ENCODE peak calls at places on chromosomes 6 and 20, in nine cellular contexts. One of them, this sample, is unnamed.

GRCh38 chr20:18907353-18907752 is 93.8 kb downstream of the SCP2D1 start:
- DNase-seq in bronchial epithelial cell: no peak
- DNase-seq in tibial artery: no peak
- DNase-seq in HL-60: no peak
- DNase-seq in upper lobe of right lung: no peak
- DNase-seq in IMR-90: no peak
- DNase-seq in endodermal cell: no peak
- DNase-seq in ascending aorta: no peak
- DNase-seq in adrenal gland: no peak
- DNase-seq in this sample: no peak

GRCh38 chr20:1137236-1137635 is 18.8 kb downstream of the PSMF1 start:
- DNase-seq in bronchial epithelial cell: no peak
- DNase-seq in tibial artery: no peak
- DNase-seq in HL-60: no peak
- DNase-seq in upper lobe of right lung: no peak
- DNase-seq in IMR-90: no peak
- DNase-seq in endodermal cell: no peak
- DNase-seq in ascending aorta: no peak
- DNase-seq in adrenal gland: no peak
- DNase-seq in this sample: no peak

GRCh38 chr6:165661416-165662001 is 1.5 kb downstream of the PDE10A start:
- DNase-seq in bronchial epithelial cell: no peak
- DNase-seq in tibial artery: no peak
- DNase-seq in HL-60: no peak
- DNase-seq in upper lobe of right lung: no peak
- DNase-seq in IMR-90: peak; percentile 19
- DNase-seq in endodermal cell: peak; percentile 70
- DNase-seq in ascending aorta: no peak
- DNase-seq in adrenal gland: no peak
- DNase-seq in this sample: no peak

GRCh38 chr6:118146584-118146983 is 239.5 kb downstream of the SLC35F1 start:
- DNase-seq in bronchial epithelial cell: peak; percentile 31
- DNase-seq in tibial artery: no peak
- DNase-seq in HL-60: no peak
- DNase-seq in upper lobe of right lung: no peak
- DNase-seq in IMR-90: no peak
- DNase-seq in endodermal cell: no peak
- DNase-seq in ascending aorta: no peak
- DNase-seq in adrenal gland: no peak
- DNase-seq in this sample: no peak

GRCh38 chr20:18019068-18019467 is 38.6 kb downstream of the OVOL2 start:
- DNase-seq in bronchial epithelial cell: peak; percentile 28
- DNase-seq in tibial artery: no peak
- DNase-seq in HL-60: peak; percentile 31
- DNase-seq in upper lobe of right lung: no peak
- DNase-seq in IMR-90: peak; percentile 4
- DNase-seq in endodermal cell: peak; percentile 75
- DNase-seq in ascending aorta: no peak
- DNase-seq in adrenal gland: peak; percentile 16
- DNase-seq in this sample: no peak

GRCh38 chr6:152124432-152125074 is 317.1 kb downstream of the ESR1 start:
- DNase-seq in bronchial epithelial cell: peak; percentile 74
- DNase-seq in tibial artery: no peak
- DNase-seq in HL-60: no peak
- DNase-seq in upper lobe of right lung: no peak
- DNase-seq in IMR-90: peak; percentile 75
- DNase-seq in endodermal cell: no peak
- DNase-seq in ascending aorta: no peak
- DNase-seq in adrenal gland: no peak
- DNase-seq in this sample: peak; percentile 18

GRCh38 chr6:42152024-42152423 is 9.6 kb upstream of the C6orf132 start:
- DNase-seq in bronchial epithelial cell: no peak
- DNase-seq in tibial artery: no peak
- DNase-seq in HL-60: no peak
- DNase-seq in upper lobe of right lung: no peak
- DNase-seq in IMR-90: no peak
- DNase-seq in endodermal cell: no peak
- DNase-seq in ascending aorta: no peak
- DNase-seq in adrenal gland: no peak
- DNase-seq in this sample: no peak

GRCh38 chr6:37566209-37566859 is 66.6 kb upstream of the CCDC167 start:
- DNase-seq in bronchial epithelial cell: no peak
- DNase-seq in tibial artery: no peak
- DNase-seq in HL-60: peak; percentile 23
- DNase-seq in upper lobe of right lung: peak; percentile 69
- DNase-seq in IMR-90: no peak
- DNase-seq in endodermal cell: peak; percentile 93
- DNase-seq in ascending aorta: no peak
- DNase-seq in adrenal gland: peak; percentile 54
- DNase-seq in this sample: no peak

GRCh38 chr20:56722042-56722441 is 92.9 kb downstream of the TFAP2C start:
- DNase-seq in bronchial epithelial cell: no peak
- DNase-seq in tibial artery: no peak
- DNase-seq in HL-60: peak; percentile 81
- DNase-seq in upper lobe of right lung: no peak
- DNase-seq in IMR-90: no peak
- DNase-seq in endodermal cell: no peak
- DNase-seq in ascending aorta: no peak
- DNase-seq in adrenal gland: peak; percentile 45
- DNase-seq in this sample: no peak

GRCh38 chr6:146851837-146852236 is 253.1 kb downstream of the ADGB start:
- DNase-seq in bronchial epithelial cell: peak; percentile 82
- DNase-seq in tibial artery: no peak
- DNase-seq in HL-60: no peak
- DNase-seq in upper lobe of right lung: no peak
- DNase-seq in IMR-90: peak; percentile 94
- DNase-seq in endodermal cell: no peak
- DNase-seq in ascending aorta: no peak
- DNase-seq in adrenal gland: no peak
- DNase-seq in this sample: peak; percentile 69

GRCh38 chr20:20713244-20713765 is 861 bp upstream of the RALGAPA2 start:
- DNase-seq in bronchial epithelial cell: no peak
- DNase-seq in tibial artery: no peak
- DNase-seq in HL-60: no peak
- DNase-seq in upper lobe of right lung: no peak
- DNase-seq in IMR-90: no peak
- DNase-seq in endodermal cell: no peak
- DNase-seq in ascending aorta: peak; percentile 65
- DNase-seq in adrenal gland: peak; percentile 18
- DNase-seq in this sample: no peak

GRCh38 chr20:46009847-46010246 is 1.1 kb downstream of the MMP9 start:
- DNase-seq in bronchial epithelial cell: no peak
- DNase-seq in tibial artery: no peak
- DNase-seq in HL-60: no peak
- DNase-seq in upper lobe of right lung: no peak
- DNase-seq in IMR-90: no peak
- DNase-seq in endodermal cell: peak; percentile 50
- DNase-seq in ascending aorta: no peak
- DNase-seq in adrenal gland: no peak
- DNase-seq in this sample: no peak

GRCh38 chr6:110534731-110535164 is 58.3 kb upstream of the SLC22A16 start:
- DNase-seq in bronchial epithelial cell: peak; percentile 45
- DNase-seq in tibial artery: no peak
- DNase-seq in HL-60: no peak
- DNase-seq in upper lobe of right lung: no peak
- DNase-seq in IMR-90: peak; percentile 72
- DNase-seq in endodermal cell: no peak
- DNase-seq in ascending aorta: no peak
- DNase-seq in adrenal gland: peak; percentile 27
- DNase-seq in this sample: no peak

GRCh38 chr6:69871107-69871506 is 4.8 kb downstream of the COL19A1 start:
- DNase-seq in bronchial epithelial cell: no peak
- DNase-seq in tibial artery: no peak
- DNase-seq in HL-60: no peak
- DNase-seq in upper lobe of right lung: no peak
- DNase-seq in IMR-90: no peak
- DNase-seq in endodermal cell: no peak
- DNase-seq in ascending aorta: no peak
- DNase-seq in adrenal gland: no peak
- DNase-seq in this sample: no peak

GRCh38 chr6:69867075-69867911 is 937 bp downstream of the COL19A1 start:
- DNase-seq in bronchial epithelial cell: no peak
- DNase-seq in tibial artery: peak; percentile 69
- DNase-seq in HL-60: peak; percentile 47
- DNase-seq in upper lobe of right lung: peak; percentile 79
- DNase-seq in IMR-90: peak; percentile 0
- DNase-seq in endodermal cell: peak; percentile 90
- DNase-seq in ascending aorta: peak; percentile 74
- DNase-seq in adrenal gland: peak; percentile 65
- DNase-seq in this sample: no peak

GRCh38 chr6:69868961-69869360 is 2.6 kb downstream of the COL19A1 start:
- DNase-seq in bronchial epithelial cell: no peak
- DNase-seq in tibial artery: no peak
- DNase-seq in HL-60: no peak
- DNase-seq in upper lobe of right lung: no peak
- DNase-seq in IMR-90: no peak
- DNase-seq in endodermal cell: no peak
- DNase-seq in ascending aorta: no peak
- DNase-seq in adrenal gland: no peak
- DNase-seq in this sample: no peak

GRCh38 chr6:69866351-69867074 is at the start of gene COL19A1:
- DNase-seq in bronchial epithelial cell: no peak
- DNase-seq in tibial artery: no peak
- DNase-seq in HL-60: peak; percentile 10
- DNase-seq in upper lobe of right lung: peak; percentile 60
- DNase-seq in IMR-90: no peak
- DNase-seq in endodermal cell: peak; percentile 82
- DNase-seq in ascending aorta: no peak
- DNase-seq in adrenal gland: peak; percentile 4
- DNase-seq in this sample: no peak

DNA sequence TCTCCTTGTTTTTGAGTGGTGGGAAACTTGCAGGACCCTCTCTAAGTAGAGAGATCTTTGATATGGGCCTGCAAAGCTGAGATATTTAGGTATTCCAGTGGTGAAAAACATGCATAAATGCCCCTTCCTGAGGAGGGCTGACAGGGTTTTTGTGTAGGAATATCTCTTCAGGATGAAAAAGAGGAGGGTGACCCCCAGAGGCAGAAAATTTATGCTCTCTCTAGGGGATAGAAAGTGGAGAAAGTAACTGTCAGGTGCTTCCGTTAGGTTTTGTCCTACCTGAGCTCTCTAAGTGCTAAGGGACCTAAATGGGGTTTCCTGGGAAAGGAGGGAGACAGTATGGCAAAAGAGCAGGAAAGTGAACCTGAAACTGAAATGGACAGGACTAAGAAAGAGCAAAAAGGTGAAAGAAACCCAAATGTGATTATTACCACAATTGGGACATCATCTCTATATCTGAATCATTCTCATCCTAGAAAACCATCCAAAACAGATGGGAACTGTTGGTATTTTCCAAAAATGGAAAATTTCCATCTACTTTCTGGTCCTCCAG is 2.0 kb downstream of the COL19A1 start:
- DNase-seq in bronchial epithelial cell: no peak
- DNase-seq in tibial artery: no peak
- DNase-seq in HL-60: no peak
- DNase-seq in upper lobe of right lung: no peak
- DNase-seq in IMR-90: no peak
- DNase-seq in endodermal cell: no peak
- DNase-seq in ascending aorta: no peak
- DNase-seq in adrenal gland: no peak
- DNase-seq in this sample: no peak
- H3K4me3 ChIP-seq in bronchial epithelial cell: no peak overlapping the region
- H3K4me3 ChIP-seq in tibial artery: no peak overlapping the region
- H3K4me3 ChIP-seq in HL-60: no peak overlapping the region
- H3K4me3 ChIP-seq in upper lobe of right lung: no peak overlapping the region
- H3K4me3 ChIP-seq in IMR-90: no peak overlapping the region
- H3K4me3 ChIP-seq in endodermal cell: peak overlapping the region; percentile 87
- H3K4me3 ChIP-seq in ascending aorta: no peak overlapping the region
- H3K4me3 ChIP-seq in adrenal gland: no peak overlapping the region
- H3K4me3 ChIP-seq in this sample: no peak overlapping the region

GRCh38 chr20:34070079-34070439 is 42.0 kb downstream of the EIF2S2 start:
- DNase-seq in bronchial epithelial cell: no peak
- DNase-seq in tibial artery: no peak
- DNase-seq in HL-60: no peak
- DNase-seq in upper lobe of right lung: no peak
- DNase-seq in IMR-90: no peak
- DNase-seq in endodermal cell: no peak
- DNase-seq in ascending aorta: no peak
- DNase-seq in adrenal gland: no peak
- DNase-seq in this sample: no peak
- TF ChIP-seq CTCF in bronchial epithelial cell: no peak
- TF ChIP-seq CTCF in tibial artery: peak; percentile 2
- TF ChIP-seq CTCF in HL-60: no peak
- TF ChIP-seq CTCF in upper lobe of right lung: no peak
- TF ChIP-seq CTCF in IMR-90: no peak
- TF ChIP-seq CTCF in endodermal cell: peak; percentile 9
- TF ChIP-seq CTCF in ascending aorta: no peak
- TF ChIP-seq CTCF in adrenal gland: no peak
- TF ChIP-seq CTCF in this sample: no peak

DNA sequence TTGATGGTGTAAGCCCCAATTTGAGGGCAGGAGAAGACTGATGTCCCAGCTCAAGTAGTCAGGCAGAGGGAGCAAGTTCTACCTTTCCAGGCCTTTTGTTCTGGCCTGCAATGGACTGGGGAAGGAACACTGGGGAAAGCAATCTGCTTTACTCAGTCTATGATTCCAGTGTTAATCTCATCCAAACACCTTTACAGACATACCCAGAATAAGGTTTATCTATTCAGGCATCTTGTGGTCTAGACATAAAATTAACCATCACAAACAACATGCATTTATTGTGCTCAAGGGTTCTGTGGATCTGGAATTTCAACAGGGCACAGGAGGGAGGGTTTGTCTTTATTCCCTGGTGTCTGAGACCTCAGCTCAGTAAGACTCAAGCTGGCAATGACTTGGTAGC is 14.4 kb upstream of the RSPH3 start:
- DNase-seq in bronchial epithelial cell: no peak
- DNase-seq in tibial artery: no peak
- DNase-seq in HL-60: no peak
- DNase-seq in upper lobe of right lung: no peak
- DNase-seq in IMR-90: no peak
- DNase-seq in endodermal cell: no peak
- DNase-seq in ascending aorta: no peak
- DNase-seq in adrenal gland: no peak
- DNase-seq in this sample: no peak
- H3K27me3 ChIP-seq in bronchial epithelial cell: no peaks in the 10 kb centered on the region
- H3K27me3 ChIP-seq in tibial artery: no peaks in the 10 kb centered on the region
- H3K27me3 ChIP-seq in HL-60: no peaks in the 10 kb centered on the region
- H3K27me3 ChIP-seq in upper lobe of right lung: no peaks in the 10 kb centered on the region
- H3K27me3 ChIP-seq in IMR-90: no peaks in the 10 kb centered on the region
- H3K27me3 ChIP-seq in endodermal cell: no peaks in the 10 kb centered on the region
- H3K27me3 ChIP-seq in ascending aorta: no peaks in the 10 kb centered on the region
- H3K27me3 ChIP-seq in adrenal gland: no peaks in the 10 kb centered on the region
- H3K27me3 ChIP-seq in this sample: peaks cover 2% of the 10 kb centered on the region

DNA sequence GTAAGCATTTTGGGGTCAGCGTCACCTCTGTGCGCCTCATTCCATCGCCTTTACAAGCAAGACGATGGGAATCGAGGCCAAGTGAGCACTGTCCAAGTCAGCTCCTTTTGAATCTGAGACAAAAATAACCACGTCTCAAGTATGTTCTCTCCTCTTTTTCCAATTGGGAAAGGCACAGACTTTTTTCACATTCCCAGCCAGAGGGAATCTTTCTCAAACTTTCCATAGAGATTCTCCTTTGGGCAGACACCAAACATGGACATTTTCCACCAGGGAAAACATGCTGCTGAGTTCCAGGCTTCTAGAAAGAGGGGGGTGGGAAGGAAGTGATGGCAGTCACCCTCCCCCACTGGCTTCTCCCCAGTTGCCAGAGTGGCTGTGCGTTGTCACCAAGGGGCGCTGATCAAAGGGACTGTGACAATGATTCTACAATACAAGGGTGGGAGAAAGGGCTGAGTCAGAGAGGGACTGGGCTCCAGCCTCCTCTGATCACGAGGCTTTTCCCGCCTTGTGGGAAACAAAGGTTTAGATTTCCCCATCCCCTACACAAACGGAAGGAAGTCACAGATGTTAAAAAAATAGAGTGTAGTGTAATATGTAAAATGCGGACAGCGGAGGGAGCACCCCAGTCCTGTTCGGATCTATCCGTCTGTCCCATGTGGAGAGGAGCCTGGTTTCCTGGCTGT is 281.9 kb upstream of the RNF24 start:
- DNase-seq in bronchial epithelial cell: no peak
- DNase-seq in tibial artery: no peak
- DNase-seq in HL-60: peak; percentile 55
- DNase-seq in upper lobe of right lung: no peak
- DNase-seq in IMR-90: peak; percentile 2
- DNase-seq in endodermal cell: peak; percentile 45
- DNase-seq in ascending aorta: peak; percentile 90
- DNase-seq in adrenal gland: no peak
- DNase-seq in this sample: peak; percentile 46
- H3K4me3 ChIP-seq in bronchial epithelial cell: no peak overlapping the region
- H3K4me3 ChIP-seq in tibial artery: peak overlapping the region; percentile 24
- H3K4me3 ChIP-seq in HL-60: no peak overlapping the region
- H3K4me3 ChIP-seq in upper lobe of right lung: no peak overlapping the region
- H3K4me3 ChIP-seq in IMR-90: no peak overlapping the region
- H3K4me3 ChIP-seq in endodermal cell: no peak overlapping the region
- H3K4me3 ChIP-seq in ascending aorta: no peak overlapping the region
- H3K4me3 ChIP-seq in adrenal gland: no peak overlapping the region
- H3K4me3 ChIP-seq in this sample: no peak overlapping the region